ENCODE peak calls at places on chromosomes 2 and 18, in four cellular contexts. U is HCT116, H is mesendoderm, F is fibroblast of lung. Q is an unnamed sample.

GRCh38 chr18:70284976-70285610 is 3.8 kb upstream of the SOCS6 start:
- DNase-seq in U (no peak), F (no peak), H (no peak), Q (no peak)

GRCh38 chr2:72579595-72580180 is 246.1 kb downstream of the EXOC6B start:
- DNase-seq in U (peak; percentile 26), F (peak; percentile 57), H (peak; percentile 59), Q (peak; percentile 81)

GRCh38 chr2:32118055-32118454 is 47.6 kb upstream of the SLC30A6 start:
- DNase-seq in F (no peak), H (no peak), U (no peak), Q (no peak)

GRCh38 chr2:186894478-186894877 is 45.5 kb upstream of the ZSWIM2 start:
- DNase-seq in U (no peak), H (no peak), F (no peak), Q (no peak)

GRCh38 chr2:240465268-240465764 is 29.9 kb downstream of the GPC1 start:
- DNase-seq in F (no peak), U (no peak), H (no peak), Q (no peak)

GRCh38 chr2:85694052-85695025 is at the start of gene GNLY:
- DNase-seq in U (no peak), H (no peak), F (no peak), Q (no peak)

GRCh38 chr2:101307503-101307902 is 998 bp downstream of the RNF149 start:
- DNase-seq in U (no peak), H (no peak), F (no peak), Q (no peak)

GRCh38 chr2:120770176-120770575 is 34.5 kb downstream of the GLI2 start:
- DNase-seq in H (no peak), U (no peak), F (no peak), Q (no peak)

GRCh38 chr2:174623690-174624089 is 26.1 kb upstream of the WIPF1 start:
- DNase-seq in H (no peak), U (no peak), F (no peak), Q (no peak)

GRCh38 chr2:42693688-42694479 is 70.1 kb downstream of the OXER1 start:
- DNase-seq in U (no peak), F (no peak), H (peak; percentile 67), Q (no peak)

GRCh38 chr2:42698940-42699339 is 65.0 kb downstream of the OXER1 start:
- DNase-seq in H (no peak), F (no peak), U (no peak), Q (no peak)

GRCh38 chr2:42696987-42697386 is 66.9 kb downstream of the OXER1 start:
- DNase-seq in H (no peak), U (no peak), F (no peak), Q (no peak)

GRCh38 chr2:42693013-42693575 is 70.8 kb downstream of the OXER1 start:
- DNase-seq in H (peak; percentile 38), F (no peak), U (no peak), Q (no peak)
- H3K36me3 ChIP-seq in H (no peaks in the 10 kb centered on the region), F (no peaks in the 10 kb centered on the region), U (no peaks in the 10 kb centered on the region), Q (no peaks in the 10 kb centered on the region)

DNA sequence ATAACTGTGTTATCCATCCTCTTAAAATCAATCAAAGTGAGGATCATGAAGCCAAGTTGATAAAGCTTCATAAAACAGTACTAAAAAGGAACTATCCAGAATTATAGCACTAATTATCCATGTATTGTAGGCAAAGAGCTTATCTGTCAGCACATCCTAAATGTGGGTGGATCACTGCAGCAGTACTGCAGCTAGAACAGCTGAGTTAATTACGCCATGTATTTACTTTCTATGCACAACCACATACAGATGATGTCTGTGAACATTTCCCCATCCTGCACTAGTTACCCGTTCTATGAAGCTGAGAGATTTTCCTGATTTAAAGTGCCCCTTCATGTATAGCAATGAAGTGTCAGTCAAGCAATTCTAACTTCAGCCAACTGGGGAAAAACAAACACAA is 96.6 kb downstream of the RAPH1 start:
- DNase-seq in U (no peak), H (no peak), F (no peak), Q (no peak)
- H3K36me3 ChIP-seq in U (peaks cover 2% of the 10 kb centered on the region), H (peaks cover 2% of the 10 kb centered on the region), F (peaks cover 10% of the 10 kb centered on the region), Q (peaks cover 13% of the 10 kb centered on the region)

DNA sequence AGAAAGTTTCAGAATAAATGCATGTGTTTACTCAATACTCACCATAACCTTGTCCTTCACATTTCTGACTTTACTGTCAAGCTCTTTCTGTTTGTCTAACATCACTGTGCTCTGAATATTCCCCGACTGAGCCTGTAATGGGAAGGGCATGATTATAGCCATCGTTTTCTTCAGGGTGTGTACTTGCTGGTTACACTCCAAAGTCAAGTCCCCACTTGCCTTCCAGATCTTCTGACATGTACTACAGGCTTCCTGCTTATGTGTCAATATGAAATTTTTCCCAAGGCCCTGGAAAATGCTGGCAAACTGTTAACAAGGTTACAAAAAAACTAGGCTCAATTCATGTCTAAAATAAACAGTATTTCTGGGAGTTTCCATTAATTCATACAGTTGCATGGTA is 12.9 kb downstream of the STAT1 start:
- DNase-seq in F (no peak), H (no peak), U (no peak), Q (no peak)
- H3K36me3 ChIP-seq in F (peaks cover 30% of the 10 kb centered on the region), H (peaks cover 4% of the 10 kb centered on the region), U (peaks cover 67% of the 10 kb centered on the region), Q (peaks cover 86% of the 10 kb centered on the region)

GRCh38 chr2:11222845-11223244 is 67.6 kb downstream of the SLC66A3 start:
- DNase-seq in H (no peak), F (no peak), U (no peak), Q (no peak)
- H3K36me3 ChIP-seq in H (no peaks in the 10 kb centered on the region), F (peaks cover 2% of the 10 kb centered on the region), U (peaks cover 4% of the 10 kb centered on the region), Q (peaks cover 4% of the 10 kb centered on the region)

GRCh38 chr2:207088276-207088675 is 77.5 kb downstream of the KLF7 start:
- DNase-seq in U (no peak), H (no peak), F (no peak), Q (no peak)
- H3K36me3 ChIP-seq in U (no peaks in the 10 kb centered on the region), H (no peaks in the 10 kb centered on the region), F (peaks cover 7% of the 10 kb centered on the region), Q (no peaks in the 10 kb centered on the region)

GRCh38 chr2:216169087-216169486 is 59.9 kb downstream of the XRCC5 start:
- DNase-seq in F (no peak), U (no peak), H (no peak), Q (no peak)
- H3K36me3 ChIP-seq in F (peaks cover 4% of the 10 kb centered on the region), U (peaks cover 33% of the 10 kb centered on the region), H (peaks cover 4% of the 10 kb centered on the region), Q (peaks cover 76% of the 10 kb centered on the region)

GRCh38 chr18:58922995-58923394 is 58.3 kb downstream of the ZNF532 start:
- DNase-seq in U (no peak), F (no peak), H (no peak), Q (no peak)
- H3K36me3 ChIP-seq in U (peaks cover 2% of the 10 kb centered on the region), F (peaks cover 8% of the 10 kb centered on the region), H (peaks cover 6% of the 10 kb centered on the region), Q (peaks cover 51% of the 10 kb centered on the region)

GRCh38 chr2:205755923-205756322 is 73.6 kb downstream of the NRP2 start:
- DNase-seq in H (no peak), U (no peak), F (peak; percentile 47), Q (no peak)
- H3K36me3 ChIP-seq in H (peaks cover 1% of the 10 kb centered on the region), U (no peaks in the 10 kb centered on the region), F (no peaks in the 10 kb centered on the region), Q (no peaks in the 10 kb centered on the region)

DNA sequence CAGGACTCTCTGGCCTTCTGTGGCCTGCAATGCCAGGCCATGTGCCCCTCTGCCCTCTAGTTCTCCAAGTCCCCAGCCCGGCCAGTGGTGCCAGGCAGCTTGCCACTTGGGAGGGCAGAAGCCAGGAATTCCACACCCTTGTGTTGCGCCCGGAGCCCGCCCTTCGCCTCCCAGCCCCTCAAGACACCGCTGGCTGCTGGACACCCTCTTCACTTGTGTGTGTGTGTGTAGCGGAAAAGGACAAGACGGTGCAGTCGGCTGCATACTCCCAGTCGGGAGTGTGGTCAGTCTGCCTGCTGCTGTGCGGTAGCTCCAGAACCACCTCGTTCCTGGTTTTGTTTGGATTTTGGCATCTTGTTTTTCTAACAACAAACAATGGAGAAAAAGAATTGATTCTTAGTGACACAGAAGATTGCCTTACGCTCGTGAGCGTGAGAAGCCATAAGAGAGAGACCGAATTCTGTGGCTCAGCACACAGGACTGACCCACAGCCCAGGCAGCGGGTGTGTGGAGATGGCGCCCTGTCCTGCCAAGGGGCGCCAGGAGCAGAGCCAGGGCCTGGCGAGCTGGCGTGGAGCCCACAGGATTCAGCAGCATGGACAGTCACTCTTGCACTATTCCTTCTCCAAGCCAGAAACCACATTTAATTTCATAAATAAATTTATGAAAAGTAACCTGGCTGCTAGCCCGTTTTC is 46.5 kb downstream of the FAM168B start:
- DNase-seq in H (no peak), F (no peak), U (no peak), Q (no peak)
- H3K36me3 ChIP-seq in H (peaks cover 5% of the 10 kb centered on the region), F (peaks cover 15% of the 10 kb centered on the region), U (peaks cover 10% of the 10 kb centered on the region), Q (peaks cover 39% of the 10 kb centered on the region)

Q was measured in A673.